ENCODE peak calls at places on chromosomes 1 and 21, in ten cellular contexts. One of them, this sample, is unnamed.

GRCh38 chr1:226938903-226939438 is 1.1 kb upstream of the COQ8A start:
- DNase-seq in cardiac muscle cell: peak
- DNase-seq in SJSA1: no peak
- DNase-seq in tibial nerve: no peak
- DNase-seq in brain microvascular endothelial cell: peak
- DNase-seq in psoas muscle: no peak
- DNase-seq in body of pancreas: no peak
- DNase-seq in GM12864: peak
- DNase-seq in ovary: no peak
- DNase-seq in astrocyte of the spinal cord: peak
- DNase-seq in this sample: no peak

GRCh38 chr1:112866981-112867380 is 89.0 kb downstream of the SLC16A1 start:
- DNase-seq in SJSA1: no peak
- DNase-seq in brain microvascular endothelial cell: no peak
- DNase-seq in psoas muscle: no peak
- DNase-seq in GM12864: no peak
- DNase-seq in astrocyte of the spinal cord: no peak
- DNase-seq in ovary: no peak
- DNase-seq in body of pancreas: no peak
- DNase-seq in tibial nerve: no peak
- DNase-seq in cardiac muscle cell: no peak
- DNase-seq in this sample: no peak

GRCh38 chr1:220528679-220529529 is 968 bp downstream of the MARK1 start:
- DNase-seq in body of pancreas: no peak
- DNase-seq in tibial nerve: no peak
- DNase-seq in brain microvascular endothelial cell: no peak
- DNase-seq in psoas muscle: no peak
- DNase-seq in SJSA1: peak
- DNase-seq in GM12864: no peak
- DNase-seq in ovary: no peak
- DNase-seq in cardiac muscle cell: peak
- DNase-seq in astrocyte of the spinal cord: no peak
- DNase-seq in this sample: no peak

GRCh38 chr1:212975607-212975918 is 25.2 kb downstream of the VASH2 start:
- DNase-seq in cardiac muscle cell: no peak
- DNase-seq in astrocyte of the spinal cord: no peak
- DNase-seq in body of pancreas: no peak
- DNase-seq in psoas muscle: no peak
- DNase-seq in GM12864: no peak
- DNase-seq in brain microvascular endothelial cell: no peak
- DNase-seq in tibial nerve: no peak
- DNase-seq in ovary: no peak
- DNase-seq in SJSA1: no peak
- DNase-seq in this sample: no peak

GRCh38 chr21:42925114-42925907 is at the start of gene ERVH48-1:
- DNase-seq in ovary: peak
- DNase-seq in cardiac muscle cell: peak
- DNase-seq in tibial nerve: no peak
- DNase-seq in astrocyte of the spinal cord: no peak
- DNase-seq in SJSA1: no peak
- DNase-seq in GM12864: no peak
- DNase-seq in psoas muscle: no peak
- DNase-seq in body of pancreas: no peak
- DNase-seq in brain microvascular endothelial cell: no peak
- DNase-seq in this sample: no peak

GRCh38 chr1:89552481-89553194 is 28.0 kb downstream of the LRRC8B start:
- DNase-seq in ovary: no peak
- DNase-seq in astrocyte of the spinal cord: no peak
- DNase-seq in tibial nerve: no peak
- DNase-seq in brain microvascular endothelial cell: no peak
- DNase-seq in SJSA1: no peak
- DNase-seq in cardiac muscle cell: peak
- DNase-seq in psoas muscle: no peak
- DNase-seq in GM12864: no peak
- DNase-seq in body of pancreas: peak
- DNase-seq in this sample: no peak

GRCh38 chr1:1068374-1069060 is 5.6 kb downstream of the RNF223 start:
- DNase-seq in psoas muscle: no peak
- DNase-seq in cardiac muscle cell: no peak
- DNase-seq in tibial nerve: no peak
- DNase-seq in body of pancreas: peak
- DNase-seq in ovary: no peak
- DNase-seq in brain microvascular endothelial cell: no peak
- DNase-seq in SJSA1: no peak
- DNase-seq in GM12864: no peak
- DNase-seq in astrocyte of the spinal cord: no peak
- DNase-seq in this sample: no peak

GRCh38 chr21:44755227-44755626 is 43.9 kb upstream of the TSPEAR start:
- DNase-seq in SJSA1: no peak
- DNase-seq in tibial nerve: no peak
- DNase-seq in astrocyte of the spinal cord: peak
- DNase-seq in brain microvascular endothelial cell: peak
- DNase-seq in psoas muscle: no peak
- DNase-seq in cardiac muscle cell: peak
- DNase-seq in body of pancreas: no peak
- DNase-seq in ovary: no peak
- DNase-seq in GM12864: no peak
- DNase-seq in this sample: peak

GRCh38 chr21:34129971-34130597 is 56.7 kb downstream of the MRPS6 start:
- DNase-seq in SJSA1: peak
- DNase-seq in brain microvascular endothelial cell: no peak
- DNase-seq in astrocyte of the spinal cord: no peak
- DNase-seq in ovary: no peak
- DNase-seq in body of pancreas: no peak
- DNase-seq in GM12864: no peak
- DNase-seq in cardiac muscle cell: peak
- DNase-seq in tibial nerve: no peak
- DNase-seq in psoas muscle: no peak
- DNase-seq in this sample: no peak

GRCh38 chr1:173475564-173476196 is 1.5 kb upstream of the PRDX6 start:
- DNase-seq in ovary: no peak
- DNase-seq in SJSA1: peak
- DNase-seq in GM12864: no peak
- DNase-seq in brain microvascular endothelial cell: peak
- DNase-seq in cardiac muscle cell: peak
- DNase-seq in body of pancreas: peak
- DNase-seq in psoas muscle: no peak
- DNase-seq in tibial nerve: no peak
- DNase-seq in astrocyte of the spinal cord: peak
- DNase-seq in this sample: no peak

GRCh38 chr1:35080171-35080854 is 1.1 kb downstream of the ZMYM1 start:
- DNase-seq in GM12864: no peak
- DNase-seq in ovary: no peak
- DNase-seq in brain microvascular endothelial cell: no peak
- DNase-seq in body of pancreas: no peak
- DNase-seq in tibial nerve: no peak
- DNase-seq in cardiac muscle cell: no peak
- DNase-seq in SJSA1: no peak
- DNase-seq in psoas muscle: no peak
- DNase-seq in astrocyte of the spinal cord: no peak
- DNase-seq in this sample: no peak
- H3K4me3 ChIP-seq in GM12864: peak
- H3K4me3 ChIP-seq in ovary: peak
- H3K4me3 ChIP-seq in brain microvascular endothelial cell: peak
- H3K4me3 ChIP-seq in body of pancreas: no peak
- H3K4me3 ChIP-seq in tibial nerve: peak
- H3K4me3 ChIP-seq in cardiac muscle cell: peak
- H3K4me3 ChIP-seq in SJSA1: peak
- H3K4me3 ChIP-seq in psoas muscle: peak
- H3K4me3 ChIP-seq in astrocyte of the spinal cord: peak
- H3K4me3 ChIP-seq in this sample: peak

GRCh38 chr1:9993571-9994075 is 3.4 kb upstream of the RBP7 start:
- DNase-seq in SJSA1: no peak
- DNase-seq in cardiac muscle cell: peak
- DNase-seq in tibial nerve: no peak
- DNase-seq in astrocyte of the spinal cord: no peak
- DNase-seq in GM12864: no peak
- DNase-seq in body of pancreas: no peak
- DNase-seq in psoas muscle: no peak
- DNase-seq in brain microvascular endothelial cell: no peak
- DNase-seq in ovary: no peak
- DNase-seq in this sample: no peak

GRCh38 chr1:9990944-9991343 is 6.1 kb upstream of the RBP7 start:
- DNase-seq in ovary: no peak
- DNase-seq in cardiac muscle cell: peak
- DNase-seq in body of pancreas: peak
- DNase-seq in psoas muscle: no peak
- DNase-seq in SJSA1: no peak
- DNase-seq in GM12864: no peak
- DNase-seq in tibial nerve: no peak
- DNase-seq in astrocyte of the spinal cord: no peak
- DNase-seq in brain microvascular endothelial cell: no peak
- DNase-seq in this sample: no peak

GRCh38 chr1:10001016-10001665 is 4.1 kb downstream of the RBP7 start:
- DNase-seq in tibial nerve: no peak
- DNase-seq in SJSA1: no peak
- DNase-seq in GM12864: no peak
- DNase-seq in astrocyte of the spinal cord: peak
- DNase-seq in cardiac muscle cell: peak
- DNase-seq in ovary: no peak
- DNase-seq in body of pancreas: no peak
- DNase-seq in brain microvascular endothelial cell: no peak
- DNase-seq in psoas muscle: no peak
- DNase-seq in this sample: no peak

GRCh38 chr1:9992910-9993309 is 4.1 kb upstream of the RBP7 start:
- DNase-seq in psoas muscle: no peak
- DNase-seq in astrocyte of the spinal cord: no peak
- DNase-seq in tibial nerve: no peak
- DNase-seq in brain microvascular endothelial cell: no peak
- DNase-seq in ovary: no peak
- DNase-seq in cardiac muscle cell: no peak
- DNase-seq in body of pancreas: peak
- DNase-seq in GM12864: no peak
- DNase-seq in SJSA1: no peak
- DNase-seq in this sample: no peak

DNA sequence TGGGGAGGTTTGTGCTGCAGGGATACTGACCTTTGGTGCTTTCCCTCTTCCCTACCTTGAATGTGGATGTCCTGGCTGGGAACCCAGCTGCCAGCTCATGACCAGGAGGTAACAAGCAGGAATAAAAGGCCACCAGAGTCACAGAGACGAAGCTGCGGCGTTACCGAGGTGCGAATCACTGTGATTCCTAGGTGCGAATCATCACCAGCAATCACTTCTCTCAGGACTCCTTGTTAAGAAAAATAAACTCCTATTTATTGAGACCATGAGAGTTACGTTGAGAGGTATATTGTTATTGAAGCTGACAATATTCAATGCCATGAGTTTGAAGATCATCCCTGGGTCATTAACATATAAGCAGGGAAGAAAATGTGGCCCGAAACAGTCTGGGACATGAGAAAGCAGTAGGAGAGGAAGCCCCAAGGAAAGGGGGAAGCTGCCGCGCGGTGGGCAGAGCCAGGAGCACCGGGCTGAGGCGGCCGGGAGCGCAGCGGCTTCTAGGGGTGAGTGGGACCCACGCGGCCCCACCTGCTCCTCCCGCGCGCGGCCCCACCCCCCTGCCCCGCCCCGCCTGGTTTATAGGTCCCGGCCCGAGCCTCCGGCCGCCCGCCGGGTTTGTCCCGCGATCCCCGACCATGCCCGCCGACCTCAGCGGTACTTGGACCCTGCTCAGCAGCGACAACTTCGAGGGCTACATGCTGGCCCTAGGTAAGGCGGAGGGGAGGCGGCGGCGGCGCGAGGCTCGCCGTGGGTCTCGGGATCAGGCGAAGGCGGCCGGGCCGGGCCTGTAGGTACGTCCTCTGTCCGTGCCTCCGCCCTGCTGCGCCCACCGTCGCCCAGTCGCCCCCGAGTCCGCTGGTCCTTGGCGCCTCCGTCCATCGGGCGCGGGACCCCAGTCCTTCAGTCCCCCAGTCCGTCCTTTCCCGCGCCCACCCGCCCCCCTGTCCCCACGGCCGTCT is at the start of gene RBP7:
- DNase-seq in ovary: peak
- DNase-seq in tibial nerve: no peak
- DNase-seq in psoas muscle: peak
- DNase-seq in SJSA1: no peak
- DNase-seq in astrocyte of the spinal cord: no peak
- DNase-seq in body of pancreas: peak
- DNase-seq in brain microvascular endothelial cell: no peak
- DNase-seq in GM12864: no peak
- DNase-seq in cardiac muscle cell: no peak
- DNase-seq in this sample: no peak
- H3K4me3 ChIP-seq in ovary: peak
- H3K4me3 ChIP-seq in tibial nerve: peak
- H3K4me3 ChIP-seq in psoas muscle: peak
- H3K4me3 ChIP-seq in SJSA1: peak
- H3K4me3 ChIP-seq in astrocyte of the spinal cord: no peak
- H3K4me3 ChIP-seq in body of pancreas: peak
- H3K4me3 ChIP-seq in brain microvascular endothelial cell: peak
- H3K4me3 ChIP-seq in GM12864: peak
- H3K4me3 ChIP-seq in cardiac muscle cell: peak
- H3K4me3 ChIP-seq in this sample: peak

GRCh38 chr1:9529190-9529589 is 10.1 kb upstream of the SLC25A33 start:
- DNase-seq in ovary: no peak
- DNase-seq in body of pancreas: peak
- DNase-seq in cardiac muscle cell: peak
- DNase-seq in GM12864: no peak
- DNase-seq in SJSA1: no peak
- DNase-seq in psoas muscle: no peak
- DNase-seq in tibial nerve: no peak
- DNase-seq in brain microvascular endothelial cell: peak
- DNase-seq in astrocyte of the spinal cord: peak
- DNase-seq in this sample: no peak
- H3K4me3 ChIP-seq in ovary: no peak
- H3K4me3 ChIP-seq in body of pancreas: no peak
- H3K4me3 ChIP-seq in cardiac muscle cell: no peak
- H3K4me3 ChIP-seq in GM12864: no peak
- H3K4me3 ChIP-seq in SJSA1: no peak
- H3K4me3 ChIP-seq in psoas muscle: no peak
- H3K4me3 ChIP-seq in tibial nerve: no peak
- H3K4me3 ChIP-seq in brain microvascular endothelial cell: no peak
- H3K4me3 ChIP-seq in astrocyte of the spinal cord: no peak
- H3K4me3 ChIP-seq in this sample: no peak

DNA sequence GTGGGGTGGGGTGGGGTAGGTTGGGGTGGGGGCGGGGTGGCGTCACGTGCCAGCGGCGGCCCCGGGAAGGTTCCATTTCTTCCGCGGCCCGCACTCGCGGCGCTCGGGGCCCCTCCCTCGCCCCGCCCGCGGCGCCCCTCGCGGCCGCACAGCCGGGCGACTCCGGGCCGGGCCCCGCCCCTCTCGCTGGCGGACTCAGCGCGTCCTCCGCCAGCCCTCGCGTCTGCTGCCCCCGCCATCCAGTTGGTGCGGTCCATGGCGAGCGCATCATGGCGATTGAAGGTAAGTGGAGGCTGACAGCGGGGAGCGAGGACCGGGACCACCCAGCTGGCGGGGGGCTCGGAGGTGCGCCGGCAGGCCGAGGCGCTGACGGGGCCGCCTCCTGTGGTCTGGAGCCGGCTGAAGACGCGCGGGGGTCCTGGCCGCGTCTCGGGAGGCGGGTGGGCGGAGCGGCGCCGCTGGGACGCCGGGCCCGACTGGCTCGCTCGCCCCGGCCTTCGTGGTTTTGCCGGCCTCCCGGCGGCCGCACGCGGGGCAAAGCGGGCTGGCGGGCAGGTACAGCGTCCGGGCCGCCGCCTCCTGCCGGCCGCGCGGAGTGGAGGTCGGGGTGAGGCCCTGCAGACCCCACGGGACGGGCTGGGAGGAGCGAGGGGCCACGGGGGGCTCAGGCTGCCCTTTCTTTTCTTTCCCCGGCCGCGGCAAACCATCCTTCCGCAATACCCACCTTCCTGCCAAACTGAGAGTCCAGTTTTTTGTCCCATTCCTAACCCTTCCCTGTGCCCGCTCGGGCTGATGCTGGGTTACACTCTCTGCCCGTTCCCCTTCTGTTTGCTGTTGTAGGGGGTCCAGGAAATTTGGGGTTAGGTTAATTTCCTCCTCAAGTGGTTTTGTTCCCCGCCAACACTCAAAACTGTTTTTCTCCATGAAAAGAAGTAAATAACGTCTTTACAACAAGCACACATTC is at the start of gene SYT14:
- DNase-seq in psoas muscle: peak
- DNase-seq in GM12864: no peak
- DNase-seq in cardiac muscle cell: peak
- DNase-seq in tibial nerve: no peak
- DNase-seq in SJSA1: peak
- DNase-seq in ovary: peak
- DNase-seq in body of pancreas: peak
- DNase-seq in astrocyte of the spinal cord: peak
- DNase-seq in brain microvascular endothelial cell: peak
- DNase-seq in this sample: peak
- H3K4me3 ChIP-seq in psoas muscle: no peak
- H3K4me3 ChIP-seq in GM12864: no peak
- H3K4me3 ChIP-seq in cardiac muscle cell: peak
- H3K4me3 ChIP-seq in tibial nerve: peak
- H3K4me3 ChIP-seq in SJSA1: peak
- H3K4me3 ChIP-seq in ovary: no peak
- H3K4me3 ChIP-seq in body of pancreas: no peak
- H3K4me3 ChIP-seq in astrocyte of the spinal cord: peak
- H3K4me3 ChIP-seq in brain microvascular endothelial cell: peak
- H3K4me3 ChIP-seq in this sample: peak

This sample was measured in RWPE2.